ENCODE peak calls at places on chromosomes 2 and 18, in four cellular contexts. N is HepG2, Y is A549, L is GM12878. F is an unnamed sample.

GRCh38 chr2:239463541-239464165 is 62.8 kb upstream of the HDAC4 start:
- ATAC-seq in N (no peak), Y (no peak), L (no peak), F (no peak)

GRCh38 chr2:43041661-43042360 is 184.6 kb downstream of the ZFP36L2 start:
- ATAC-seq in N (no peak), Y (peak), L (no peak), F (no peak)

GRCh38 chr2:145930318-145930717 is 1410.4 kb upstream of the ZEB2 start:
- ATAC-seq in N (no peak), Y (no peak), L (no peak), F (no peak)

GRCh38 chr18:9055185-9055584 is 47.3 kb upstream of the NDUFV2 start:
- ATAC-seq in N (no peak), Y (no peak), L (peak), F (peak)

GRCh38 chr2:223674998-223675609 is 72.9 kb upstream of the SCG2 start:
- ATAC-seq in N (peak), Y (peak), L (peak), F (no peak)

GRCh38 chr2:54653572-54654204 is 69.8 kb upstream of the EML6 start:
- ATAC-seq in N (peak), Y (no peak), L (no peak), F (no peak)

GRCh38 chr2:71455741-71456569 is 2.6 kb downstream of the DYSF start:
- ATAC-seq in N (peak), Y (peak), L (no peak), F (peak)

GRCh38 chr2:157899125-157899839 is 23.2 kb upstream of the ACVR1 start:
- ATAC-seq in N (no peak), Y (no peak), L (no peak), F (no peak)

GRCh38 chr2:7009207-7009911 is 92.1 kb downstream of the RNF144A start:
- ATAC-seq in N (peak), Y (no peak), L (no peak), F (no peak)

GRCh38 chr2:26854283-26854827 is 6.4 kb downstream of the DPYSL5 start:
- ATAC-seq in N (no peak), Y (no peak), L (no peak), F (no peak)

GRCh38 chr2:100581265-100581612 is 18.4 kb downstream of the PDCL3 start:
- ATAC-seq in N (no peak), Y (no peak), L (peak), F (no peak)

GRCh38 chr2:10423400-10423774 is 24.7 kb downstream of the ODC1 start:
- ATAC-seq in N (no peak), Y (no peak), L (no peak), F (no peak)

GRCh38 chr2:165268751-165269150 is 29.5 kb downstream of the SCN2A start:
- ATAC-seq in N (no peak), Y (no peak), L (peak), F (no peak)

GRCh38 chr2:232689152-232689910 is 7.8 kb upstream of the GIGYF2 start:
- ATAC-seq in N (no peak), Y (no peak), L (no peak), F (no peak)

GRCh38 chr2:11256166-11256565 is 88.3 kb downstream of the ROCK2 start:
- ATAC-seq in N (no peak), Y (no peak), L (no peak), F (no peak)

GRCh38 chr2:160371251-160372009 is 122.2 kb downstream of the RBMS1 start:
- ATAC-seq in N (no peak), Y (peak), L (no peak), F (no peak)

GRCh38 chr2:1995584-1995983 is 251.3 kb upstream of the PXDN start:
- ATAC-seq in N (no peak), Y (no peak), L (no peak), F (no peak)

GRCh38 chr18:6504605-6505510 is 90.1 kb upstream of the L3MBTL4 start:
- ATAC-seq in N (no peak), Y (no peak), L (no peak), F (no peak)
- TF ChIP-seq POLR2A in N (no peak), Y (no peak), L (no peak), F (no peak)

GRCh38 chr18:33051397-33051796 is 278.6 kb upstream of the KLHL14 start:
- ATAC-seq in N (no peak), Y (no peak), L (no peak), F (no peak)

DNA sequence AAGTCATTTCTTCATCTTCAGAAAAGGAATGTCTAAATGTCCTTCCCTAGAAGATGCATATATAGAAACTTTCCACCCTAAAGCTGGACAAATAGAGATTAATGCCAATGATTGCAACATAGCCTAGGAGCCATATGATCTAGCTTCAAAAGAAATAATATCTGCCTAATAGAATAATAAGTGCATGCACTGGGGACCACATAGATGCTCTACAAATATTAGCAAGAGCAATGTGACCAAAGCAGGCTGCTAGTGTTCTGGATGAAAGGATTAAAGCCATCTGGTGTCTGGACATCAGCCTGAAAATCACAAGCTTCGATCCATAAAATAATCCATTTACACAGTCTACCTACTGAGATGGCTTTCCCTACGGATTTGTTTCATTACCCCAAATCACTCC is 280.1 kb upstream of the KLHL14 start:
- ATAC-seq in N (no peak), Y (no peak), L (no peak), F (no peak)
- TF ChIP-seq EP300 in N (no peak), Y (no peak), L (no peak), F (no peak)

GRCh38 chr2:64227603-64228125 is 83.4 kb upstream of the PELI1 start:
- ATAC-seq in N (no peak), Y (peak), L (no peak), F (no peak)

GRCh38 chr2:64226611-64227010 is 82.4 kb upstream of the PELI1 start:
- ATAC-seq in N (no peak), Y (no peak), L (no peak), F (no peak)

GRCh38 chr2:64228923-64229322 is 84.7 kb upstream of the PELI1 start:
- ATAC-seq in N (no peak), Y (no peak), L (peak), F (no peak)

GRCh38 chr2:64230540-64230939 is 86.3 kb upstream of the PELI1 start:
- ATAC-seq in N (no peak), Y (no peak), L (no peak), F (no peak)

DNA sequence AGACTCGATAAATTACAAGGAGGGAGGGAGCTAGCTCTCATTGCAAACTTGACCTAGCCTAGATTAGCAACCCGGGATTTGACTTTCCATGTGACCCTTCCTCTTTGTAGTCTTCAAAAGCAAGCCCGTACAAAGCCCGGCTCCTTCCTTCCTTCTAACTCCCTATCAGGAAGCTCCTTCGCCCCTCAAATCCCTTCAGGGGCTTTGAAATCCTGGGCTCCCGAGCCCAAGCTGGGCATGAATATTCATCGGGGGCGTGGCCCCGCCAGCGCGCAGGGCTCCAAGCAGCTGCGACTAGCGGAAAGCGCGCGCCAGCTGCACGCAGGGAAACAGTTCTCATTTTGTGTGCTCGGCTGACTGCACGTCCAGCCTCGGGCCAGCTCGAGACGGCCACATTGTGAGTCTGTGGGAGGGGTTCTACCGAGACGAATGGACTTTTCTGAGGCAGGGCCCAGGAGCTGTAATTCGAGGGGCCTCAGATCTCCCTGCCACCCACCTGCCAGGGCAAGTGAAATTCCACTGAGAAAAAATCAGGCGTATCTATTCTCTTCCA is 84.0 kb upstream of the PELI1 start:
- ATAC-seq in N (peak), Y (peak), L (peak), F (peak)
- TF ChIP-seq POLR2A in N (no peak), Y (no peak), L (peak), F (peak)

GRCh38 chr18:40624959-40625358 is 1330.1 kb upstream of the PIK3C3 start:
- ATAC-seq in N (no peak), Y (no peak), L (no peak), F (no peak)
- TF ChIP-seq EP300 in N (no peak), Y (no peak), L (no peak), F (no peak)

GRCh38 chr2:68366083-68366560 is 1.0 kb downstream of the PLEK start:
- ATAC-seq in N (no peak), Y (no peak), L (peak), F (no peak)

GRCh38 chr2:68369340-68369734 is 4.3 kb downstream of the PLEK start:
- ATAC-seq in N (no peak), Y (no peak), L (peak), F (no peak)

GRCh38 chr2:68368657-68369339 is 3.7 kb downstream of the PLEK start:
- ATAC-seq in N (no peak), Y (peak), L (no peak), F (peak)

GRCh38 chr2:68365087-68365486 is at the start of gene PLEK:
- ATAC-seq in N (peak), Y (no peak), L (peak), F (peak)

GRCh38 chr2:68367918-68368656 is 3.0 kb downstream of the PLEK start:
- ATAC-seq in N (no peak), Y (no peak), L (no peak), F (no peak)
- TF ChIP-seq POLR2A in N (no peak), Y (no peak), L (no peak), F (no peak)

GRCh38 chr2:230327418-230328154 is 593 bp downstream of the SP140L start:
- ATAC-seq in N (no peak), Y (no peak), L (peak), F (no peak)

GRCh38 chr2:230328155-230328458 is 1.1 kb downstream of the SP140L start:
- ATAC-seq in N (no peak), Y (no peak), L (no peak), F (no peak)

GRCh38 chr2:230325316-230326243 is 1.4 kb upstream of the SP140L start:
- ATAC-seq in N (no peak), Y (no peak), L (no peak), F (no peak)

GRCh38 chr2:230324503-230324902 is 2.5 kb upstream of the SP140L start:
- ATAC-seq in N (no peak), Y (no peak), L (no peak), F (no peak)

GRCh38 chr2:230326453-230327417 is at the start of gene SP140L:
- ATAC-seq in N (peak), Y (peak), L (peak), F (peak)
- TF ChIP-seq EP300 in N (no peak), Y (no peak), L (no peak), F (no peak)

DNA sequence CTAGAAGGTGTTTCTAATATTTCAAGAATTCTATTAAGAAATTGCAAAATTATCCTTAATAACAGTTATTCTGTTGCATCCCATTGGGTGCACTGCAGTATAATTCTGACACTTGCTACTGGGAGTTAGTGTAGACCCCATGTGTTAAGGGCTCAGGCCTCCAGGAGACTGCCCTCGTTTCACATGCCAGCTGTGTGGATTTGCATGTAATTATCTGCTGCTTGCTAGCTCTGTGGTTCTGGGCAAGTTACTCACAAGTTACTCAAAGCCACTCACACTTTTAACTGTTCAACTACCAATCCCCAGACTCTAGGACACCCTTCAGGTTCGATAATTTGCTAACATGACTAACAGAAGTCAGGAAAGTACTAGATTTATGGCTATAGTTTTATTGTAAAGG is 38.6 kb downstream of the ST6GAL2 start:
- ATAC-seq in N (no peak), Y (no peak), L (no peak), F (no peak)
- TF ChIP-seq POLR2A in N (no peak), Y (no peak), L (no peak), F (no peak)

GRCh38 chr2:190759749-190760213 is 110.9 kb downstream of the NAB1 start:
- ATAC-seq in N (peak), Y (peak), L (no peak), F (no peak)
- TF ChIP-seq EP300 in N (no peak), Y (no peak), L (no peak), F (no peak)

GRCh38 chr2:200812122-200813022 is 662 bp downstream of the BZW1 start:
- ATAC-seq in N (peak), Y (peak), L (peak), F (peak)
- TF ChIP-seq POLR2A in N (no peak), Y (no peak), L (peak), F (no peak)